ENCODE peak calls at places on chromosomes 16 and 17, in five cellular contexts. F is K562, J is A549, X is uterus, E is transverse colon. S is an unnamed sample.

GRCh38 chr17:13002761-13003453 is 14.9 kb downstream of the ELAC2 start:
- DNase-seq in E (peak), J (peak), X (peak), F (peak), S (peak)

GRCh38 chr17:83193336-83194188 is 114.2 kb downstream of the METRNL start:
- DNase-seq in F (no peak), E (peak), X (peak), J (no peak), S (no peak)

GRCh38 chr16:86396918-86397317 is 113.4 kb upstream of the FOXF1 start:
- DNase-seq in E (peak), J (no peak), F (no peak), X (peak), S (peak)

GRCh38 chr17:64336760-64337413 is 53.8 kb downstream of the PECAM1 start:
- DNase-seq in J (no peak), X (no peak), E (no peak), F (no peak), S (no peak)

GRCh38 chr16:27625050-27625697 is 75.2 kb downstream of the KATNIP start:
- DNase-seq in E (peak), F (no peak), J (no peak), X (no peak), S (peak)

GRCh38 chr16:86078121-86078600 is 179.2 kb downstream of the IRF8 start:
- DNase-seq in F (peak), J (no peak), X (no peak), E (peak), S (no peak)

GRCh38 chr17:76264425-76264754 is 758 bp upstream of the UBALD2 start:
- DNase-seq in X (no peak), F (no peak), J (no peak), E (no peak), S (no peak)

GRCh38 chr16:61792194-61792904 is 243.9 kb downstream of the CDH8 start:
- DNase-seq in E (no peak), J (no peak), X (no peak), F (no peak), S (no peak)

GRCh38 chr17:36545465-36546417 is 1.0 kb downstream of the GGNBP2 start:
- DNase-seq in X (peak), J (peak), F (peak), E (peak), S (peak)

GRCh38 chr16:63652091-63652490 is 1469.8 kb downstream of the CDH11 start:
- DNase-seq in X (no peak), E (no peak), F (no peak), J (no peak), S (no peak)

GRCh38 chr17:1490643-1491405 is 1.7 kb downstream of the MYO1C start:
- DNase-seq in J (peak), X (peak), F (peak), E (peak), S (peak)

GRCh38 chr16:84654238-84654637 is 5.9 kb downstream of the KLHL36 start:
- DNase-seq in J (no peak), F (no peak), E (no peak), X (no peak), S (no peak)

GRCh38 chr17:31696184-31696602 is 162.9 kb downstream of the COPRS start:
- DNase-seq in E (peak), F (no peak), X (peak), J (no peak), S (peak)

GRCh38 chr17:78806451-78806850 is 24.4 kb upstream of the CYTH1 start:
- DNase-seq in J (peak), X (no peak), F (no peak), E (no peak), S (no peak)

GRCh38 chr17:73232587-73233373 is 28.9 kb downstream of the CPSF4L start:
- DNase-seq in X (peak), E (peak), J (peak), F (peak), S (peak)

GRCh38 chr17:5078106-5079028 is at the start of gene ZFP3:
- DNase-seq in X (peak), E (peak), J (peak), F (no peak), S (peak)

GRCh38 chr16:20676268-20676828 is 21.1 kb downstream of the ACSM1 start:
- DNase-seq in X (peak), J (no peak), E (peak), F (peak), S (peak)
- H3K27ac ChIP-seq in X (peak), J (no peak), E (peak), F (peak), S (peak)

GRCh38 chr16:15466886-15467781 is 32.7 kb downstream of the BMERB1 start:
- DNase-seq in J (no peak), F (no peak), E (no peak), X (no peak), S (no peak)
- TF ChIP-seq CTCF in J (peak), F (peak), E (peak), X (peak), S (no peak)

GRCh38 chr16:55521792-55522191 is 12.9 kb downstream of the LPCAT2 start:
- DNase-seq in J (no peak), E (no peak), F (no peak), X (no peak), S (no peak)
- H3K27ac ChIP-seq in J (no peak), E (no peak), F (no peak), X (no peak), S (no peak)

GRCh38 chr16:87734644-87735043 is 31.1 kb downstream of the KLHDC4 start:
- DNase-seq in E (no peak), F (no peak), X (no peak), J (no peak), S (no peak)

GRCh38 chr16:87736003-87736382 is 29.8 kb downstream of the KLHDC4 start:
- DNase-seq in E (no peak), X (no peak), J (no peak), F (no peak), S (no peak)

GRCh38 chr16:87731607-87732006 is 34.2 kb downstream of the KLHDC4 start:
- DNase-seq in J (no peak), F (no peak), E (no peak), X (no peak), S (no peak)

GRCh38 chr16:87733190-87733589 is 32.6 kb downstream of the KLHDC4 start:
- DNase-seq in J (no peak), X (no peak), E (peak), F (no peak), S (no peak)

DNA sequence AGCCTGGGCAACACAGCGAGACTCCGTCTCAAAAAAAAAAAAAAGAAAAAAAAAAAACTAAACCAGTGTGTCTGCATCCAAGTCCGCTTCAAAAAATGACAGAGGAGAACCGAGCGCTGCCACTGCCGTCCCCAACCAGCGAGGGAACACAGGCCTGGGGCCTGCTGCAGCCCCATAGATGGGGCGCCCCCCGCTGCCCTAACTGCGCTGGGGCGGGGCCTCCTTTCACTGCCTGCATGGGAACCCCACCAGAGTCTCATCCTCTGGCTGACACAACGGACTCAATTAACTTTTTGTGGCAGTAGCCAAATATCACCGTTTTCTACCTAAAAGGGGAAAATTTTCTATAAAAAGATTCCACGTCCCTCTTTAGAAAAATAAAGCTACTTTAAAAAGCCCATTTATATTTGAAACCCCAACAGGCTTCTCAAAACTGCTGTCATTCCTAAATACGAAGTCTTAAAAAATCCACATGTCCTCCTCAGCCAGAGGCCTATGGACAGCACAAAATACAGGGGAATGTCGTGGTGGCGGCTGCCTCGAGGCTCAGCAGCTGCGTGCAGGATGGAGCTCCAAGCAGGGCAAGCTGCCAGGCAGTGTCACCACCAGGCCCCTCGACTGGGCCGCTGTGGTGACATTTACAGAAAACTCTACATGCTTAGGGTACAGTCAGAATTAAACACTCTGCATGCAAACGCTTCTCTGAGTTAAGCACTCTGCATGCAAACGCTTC is 30.4 kb downstream of the KLHDC4 start:
- DNase-seq in X (no peak), J (no peak), E (no peak), F (no peak), S (no peak)
- TF ChIP-seq CTCF in X (no peak), J (no peak), E (no peak), F (peak), S (no peak)

GRCh38 chr16:70378869-70379493 is 32.3 kb downstream of the DDX19A start:
- DNase-seq in E (no peak), F (no peak), J (no peak), X (no peak), S (no peak)

GRCh38 chr16:70380205-70380918 is 33.7 kb downstream of the DDX19A start:
- DNase-seq in X (peak), F (no peak), J (peak), E (peak), S (peak)

GRCh38 chr16:70383421-70383960 is 36.8 kb downstream of the DDX19A start:
- DNase-seq in E (no peak), J (no peak), F (no peak), X (no peak), S (no peak)

GRCh38 chr16:70381604-70382342 is 35.1 kb downstream of the DDX19A start:
- DNase-seq in X (no peak), E (no peak), J (no peak), F (no peak), S (no peak)

DNA sequence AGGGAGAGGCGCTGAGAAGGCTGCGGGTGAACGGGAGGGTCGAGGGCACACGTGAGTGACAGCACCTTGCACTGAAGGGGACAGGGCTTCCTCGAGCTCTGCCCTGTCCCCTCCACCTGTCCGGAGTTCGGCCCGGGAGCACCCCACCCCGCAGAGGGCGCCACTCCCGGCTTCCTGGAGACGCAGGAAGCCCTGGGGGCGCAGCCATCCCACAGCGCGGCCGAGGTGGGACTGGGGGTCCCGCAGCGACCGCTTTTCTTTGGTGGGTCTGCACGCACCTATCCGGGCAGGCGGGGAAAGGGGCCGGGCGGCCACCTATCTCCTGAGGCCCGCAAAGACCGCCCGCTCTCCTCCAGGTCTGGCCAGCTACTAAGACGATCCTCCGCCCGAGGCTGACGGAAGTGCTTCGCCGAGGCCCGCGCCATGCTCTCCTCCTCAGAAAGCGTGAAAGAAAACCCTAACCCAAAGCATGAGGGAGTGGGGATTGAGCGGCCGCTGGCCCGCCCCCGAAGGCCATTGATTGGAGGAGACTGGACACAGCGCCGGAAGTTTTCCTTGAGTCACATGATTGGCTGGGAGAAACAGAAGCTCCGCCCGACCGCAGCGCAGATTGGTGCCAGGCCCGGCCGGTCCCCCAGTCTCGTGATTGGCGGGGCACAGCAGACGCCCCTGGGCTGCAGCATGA is 34.4 kb downstream of the DDX19A start:
- DNase-seq in J (peak), X (peak), E (peak), F (no peak), S (peak)
- H3K27ac ChIP-seq in J (peak), X (peak), E (peak), F (no peak), S (peak)